ENCODE peak calls at places on chromosome 16, in eight cellular contexts. H, A, U, R, Y, Z, M and D are unnamed samples.

GRCh38 chr16:12235110-12235509 is 258.6 kb downstream of the SNX29 start:
- DNase-seq in Z (no peak), H (no peak), M (no peak), Y (no peak), A (no peak), R (no peak), U (no peak), D (no peak)

GRCh38 chr16:68233835-68234187 is 2.1 kb downstream of the ESRP2 start:
- DNase-seq in U (no peak), A (no peak), Y (no peak), R (no peak), Z (peak; percentile 51), H (no peak), M (no peak), D (no peak)

GRCh38 chr16:76278086-76278485 is 885 bp downstream of the CNTNAP4 start:
- DNase-seq in M (no peak), Z (no peak), R (no peak), A (no peak), H (no peak), Y (no peak), U (no peak), D (no peak)

GRCh38 chr16:67199011-67199807 is at the start of gene ELMO3:
- DNase-seq in M (no peak), Y (no peak), A (peak; percentile 80), R (peak; percentile 82), Z (no peak), U (no peak), H (peak; percentile 86), D (no peak)

GRCh38 chr16:15439102-15439501 is 4.7 kb downstream of the BMERB1 start:
- DNase-seq in Z (no peak), A (no peak), H (no peak), U (no peak), Y (no peak), M (no peak), R (no peak), D (no peak)

GRCh38 chr16:87970206-87970605 is 19.0 kb downstream of the BANP start:
- DNase-seq in M (no peak), U (no peak), Z (no peak), Y (no peak), A (no peak), R (no peak), H (no peak), D (no peak)

GRCh38 chr16:35533683-35534082 is 2074.3 kb downstream of the TP53TG3F start:
- DNase-seq in Z (no peak), H (no peak), M (no peak), U (peak; percentile 11), A (no peak), R (no peak), Y (no peak), D (peak; percentile 3)

GRCh38 chr16:66154801-66155200 is 211.7 kb upstream of the CDH5 start:
- DNase-seq in H (no peak), R (no peak), Y (no peak), Z (no peak), U (no peak), A (no peak), M (no peak), D (no peak)

GRCh38 chr16:55014022-55014421 is 83.4 kb downstream of the IRX5 start:
- DNase-seq in R (no peak), U (no peak), Z (no peak), M (no peak), A (no peak), Y (no peak), H (no peak), D (no peak)

GRCh38 chr16:12440233-12440530 is 363.5 kb downstream of the CPPED1 start:
- DNase-seq in Z (no peak), U (no peak), R (no peak), M (no peak), H (no peak), A (no peak), Y (no peak), D (no peak)

GRCh38 chr16:4613636-4614570 is 785 bp downstream of the UBALD1 start:
- DNase-seq in U (peak; percentile 73), Z (peak; percentile 71), H (no peak), Y (no peak), R (peak; percentile 36), A (no peak), M (no peak), D (peak; percentile 72)

DNA sequence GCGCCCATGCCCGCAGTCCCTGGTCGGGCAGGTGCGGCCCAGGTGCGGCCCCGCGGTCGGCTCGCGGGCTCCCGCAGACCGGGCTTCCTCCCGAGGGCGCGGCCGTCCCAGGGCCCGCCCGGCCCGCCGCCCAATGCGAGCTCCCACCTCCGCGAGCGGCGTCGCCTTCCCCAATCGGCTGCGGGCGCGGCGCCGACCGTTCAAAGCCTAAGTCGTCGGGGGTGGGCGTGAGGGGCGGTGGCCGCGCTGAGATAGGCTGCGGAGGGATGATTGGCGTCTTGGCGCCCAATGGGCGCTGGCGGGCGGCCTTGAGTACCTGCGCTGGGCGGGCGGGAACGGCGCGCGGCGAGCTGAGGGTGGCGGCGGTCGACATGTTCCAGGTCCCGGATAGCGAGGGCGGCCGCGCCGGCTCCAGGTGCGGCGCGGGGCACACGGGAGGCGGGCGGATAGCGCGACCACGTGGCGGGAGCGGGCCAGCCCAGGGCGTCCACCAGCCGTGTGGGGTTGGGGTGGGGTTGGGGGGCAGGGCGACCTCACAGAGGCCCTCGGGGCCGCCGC is at the start of gene JPT2:
- DNase-seq in U (peak; percentile 96), Z (peak; percentile 99), A (peak; percentile 96), M (peak; percentile 97), Y (peak; percentile 91), H (peak; percentile 99), R (peak; percentile 98), D (peak; percentile 98)
- TF ChIP-seq POLR2A in U (peak; percentile 42), Z (peak; percentile 36), A (no peak), M (no peak), Y (peak; percentile 51), H (no peak), R (peak; percentile 61), D (peak; percentile 56)

DNA sequence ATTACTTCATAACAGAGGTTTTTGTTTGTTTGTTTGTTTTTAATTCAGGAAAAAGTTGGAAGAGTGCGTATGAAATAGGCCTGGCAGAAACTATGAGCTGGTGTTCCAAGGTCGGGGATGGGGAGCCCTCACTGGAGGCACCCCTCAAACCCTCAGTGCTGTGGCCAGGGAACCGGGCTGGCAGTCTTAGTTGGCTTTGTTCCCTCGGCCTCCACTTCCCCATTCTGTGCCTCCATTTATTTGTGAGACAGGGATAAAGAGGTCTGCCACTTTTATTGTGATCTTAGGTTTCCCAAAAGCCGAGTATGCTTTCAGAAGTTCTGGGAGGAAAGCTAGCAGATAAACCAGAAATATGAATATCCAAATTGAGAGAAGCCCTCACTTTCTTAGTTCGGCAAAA is 5.7 kb downstream of the DEXI start:
- DNase-seq in R (no peak), A (no peak), Z (no peak), H (no peak), M (no peak), Y (no peak), U (no peak), D (no peak)
- TF ChIP-seq POLR2A in R (no peak), A (no peak), Z (no peak), H (no peak), M (no peak), Y (no peak), U (no peak), D (no peak)

DNA sequence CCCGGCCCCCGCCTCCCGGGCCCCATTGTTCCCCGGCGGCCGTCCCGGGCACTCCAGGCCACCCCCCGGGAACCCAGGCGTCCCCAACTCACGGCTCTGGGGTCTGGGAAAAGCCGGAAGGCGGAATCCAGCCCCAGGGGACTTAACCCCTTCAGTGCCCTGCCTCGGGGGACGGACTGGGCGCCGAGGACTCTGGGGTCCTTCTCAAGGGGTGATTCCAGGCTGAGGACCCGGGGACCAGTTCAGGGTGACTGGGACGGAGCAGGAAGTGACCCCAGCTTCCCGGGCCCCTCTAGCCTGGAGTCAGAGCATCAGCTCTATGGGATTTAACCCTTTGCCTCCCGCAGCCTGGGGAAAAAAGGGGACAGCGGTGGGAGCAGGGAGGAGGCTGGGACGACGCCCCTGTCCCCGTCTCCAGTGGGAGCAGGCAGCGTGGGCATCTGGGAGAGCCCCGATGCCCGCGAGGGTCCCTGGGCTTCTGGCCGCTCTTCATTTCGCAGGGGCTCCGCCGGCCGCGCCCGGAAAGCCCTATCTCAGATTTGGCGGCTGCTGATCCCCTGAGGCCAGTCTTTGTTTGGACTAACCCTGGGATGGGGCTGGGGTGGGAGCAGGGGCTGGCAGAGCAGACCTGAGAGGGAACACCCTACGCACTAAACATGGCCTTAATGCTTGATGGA is at the start of gene ZNF629:
- DNase-seq in U (peak; percentile 61), H (peak; percentile 71), A (peak; percentile 75), Y (peak; percentile 76), R (peak; percentile 76), M (peak; percentile 86), Z (peak; percentile 85), D (peak; percentile 66)
- TF ChIP-seq POLR2A in U (no peak), H (peak; percentile 11), A (peak; percentile 23), Y (no peak), R (no peak), M (no peak), Z (peak; percentile 31), D (no peak)

GRCh38 chr16:8126313-8126712 is 464.0 kb downstream of the TMEM114 start:
- DNase-seq in H (no peak), U (no peak), A (no peak), Z (no peak), R (no peak), Y (no peak), M (no peak), D (no peak)
- TF ChIP-seq POLR2A in H (no peak), U (no peak), A (no peak), Z (no peak), R (no peak), Y (no peak), M (no peak), D (no peak)